ENCODE peak calls at places on chromosomes 11 and 22, in five cellular contexts. R is stimulated activated CD8-positive, alpha-beta memory T cell treated with anti-CD3 and anti-CD28 coated beads, Interleukin-7, amount 100 ng/mL, for 1 hour; N is activated T-cell treated with anti-CD3 and anti-CD28 coated beads, Interleukin-2, amount 50 U/mL, for 4 hours; D is Karpas-422; G is cardiac fibroblast. B is an unnamed sample.
A peak's percentile ranks its signal among the peaks of the same experiment; 100 is the strongest.

GRCh38 chr11:19577849-19578619 is 134.6 kb upstream of the NAV2 start:
- DNase-seq in R (no peak), G (peak; percentile 61), D (no peak), N (no peak), B (peak; percentile 60)

GRCh38 chr11:77819921-77820564 is 479 bp downstream of the RSF1 start:
- DNase-seq in D (peak; percentile 75), N (peak; percentile 22), R (no peak), G (peak; percentile 28), B (peak; percentile 47)

GRCh38 chr22:44549701-44550100 is 51.7 kb upstream of the RTL6 start:
- DNase-seq in G (no peak), D (no peak), R (no peak), N (no peak), B (no peak)

GRCh38 chr11:63574856-63575602 is 11.8 kb upstream of the PLAAT2 start:
- DNase-seq in N (no peak), R (no peak), G (no peak), D (no peak), B (peak; percentile 50)

GRCh38 chr11:110425751-110426545 is 3.8 kb upstream of the FDX1 start:
- DNase-seq in N (no peak), R (no peak), D (no peak), G (peak; percentile 46), B (peak; percentile 96)

GRCh38 chr22:23213031-23213555 is 32.8 kb downstream of the BCR start:
- DNase-seq in R (no peak), D (no peak), N (no peak), G (no peak), B (no peak)

GRCh38 chr11:121478895-121479281 is 26.1 kb upstream of the SORL1-AS1 start:
- DNase-seq in N (no peak), D (no peak), R (no peak), G (no peak), B (no peak)

GRCh38 chr11:62879554-62879953 is 1.1 kb upstream of the SLC3A2 start:
- DNase-seq in D (peak; percentile 38), N (no peak), G (no peak), R (no peak), B (peak; percentile 48)

GRCh38 chr11:73236879-73237278 is 18.8 kb downstream of the P2RY2 start:
- DNase-seq in R (no peak), G (peak; percentile 72), D (peak; percentile 84), N (no peak), B (peak; percentile 55)

GRCh38 chr11:78432956-78433355 is 15.3 kb upstream of the GAB2 start:
- DNase-seq in D (no peak), N (no peak), G (no peak), R (no peak), B (peak; percentile 33)

GRCh38 chr11:121634889-121635288 is 182.1 kb upstream of the SORL1-AS1 start:
- DNase-seq in G (peak; percentile 90), N (no peak), R (no peak), D (peak; percentile 42), B (peak; percentile 82)

GRCh38 chr11:16791494-16791961 is 53.1 kb downstream of the C11orf58 start:
- DNase-seq in R (no peak), D (no peak), N (no peak), G (peak; percentile 95), B (peak; percentile 96)

GRCh38 chr22:31253949-31254348 is 38.3 kb downstream of the PIK3IP1 start:
- DNase-seq in G (no peak), N (no peak), R (no peak), D (no peak), B (no peak)

GRCh38 chr11:12826441-12826840 is 152.2 kb downstream of the TEAD1 start:
- DNase-seq in D (no peak), R (no peak), N (no peak), G (no peak), B (no peak)

GRCh38 chr11:125253795-125254525 is 89.4 kb downstream of the PKNOX2 start:
- DNase-seq in N (no peak), D (no peak), G (no peak), R (no peak), B (peak; percentile 46)

GRCh38 chr22:25085930-25086901 is 113.4 kb upstream of the CRYBB3 start:
- DNase-seq in N (no peak), R (no peak), G (peak; percentile 31), D (no peak), B (no peak)